ENCODE peak calls at places on chromosomes 5 and 9, in nine cellular contexts. One of them, this sample, is unnamed.

GRCh38 chr9:29717576-29717975 is 2144.3 kb upstream of the C9orf72 start:
- DNase-seq in stimulated activated CD4-positive, alpha-beta T cell treated with anti-CD3 and anti-CD28 coated beads, TNF-alpha, amount 100 ng/mL, for 48 hours: no peak
- DNase-seq in naive thymus-derived CD8-positive, alpha-beta T cell: no peak
- DNase-seq in activated gamma-delta T cell treated with Interleukin-2 at 50 U/mL for 16 hours: no peak
- DNase-seq in colonic mucosa: no peak
- DNase-seq in central memory CD8-positive, alpha-beta T cell: no peak
- DNase-seq in WERI-Rb-1: no peak
- DNase-seq in thoracic aorta: no peak
- DNase-seq in NCI-H1436: no peak
- DNase-seq in this sample: no peak

GRCh38 chr9:97315550-97315949 is 8.1 kb downstream of the CCDC180 start:
- DNase-seq in stimulated activated CD4-positive, alpha-beta T cell treated with anti-CD3 and anti-CD28 coated beads, TNF-alpha, amount 100 ng/mL, for 48 hours: no peak
- DNase-seq in naive thymus-derived CD8-positive, alpha-beta T cell: no peak
- DNase-seq in activated gamma-delta T cell treated with Interleukin-2 at 50 U/mL for 16 hours: no peak
- DNase-seq in colonic mucosa: no peak
- DNase-seq in central memory CD8-positive, alpha-beta T cell: no peak
- DNase-seq in WERI-Rb-1: no peak
- DNase-seq in thoracic aorta: no peak
- DNase-seq in NCI-H1436: no peak
- DNase-seq in this sample: peak; percentile 55

GRCh38 chr5:53480474-53481353 is at the start of gene FST:
- DNase-seq in stimulated activated CD4-positive, alpha-beta T cell treated with anti-CD3 and anti-CD28 coated beads, TNF-alpha, amount 100 ng/mL, for 48 hours: no peak
- DNase-seq in naive thymus-derived CD8-positive, alpha-beta T cell: no peak
- DNase-seq in activated gamma-delta T cell treated with Interleukin-2 at 50 U/mL for 16 hours: no peak
- DNase-seq in colonic mucosa: peak; percentile 17
- DNase-seq in central memory CD8-positive, alpha-beta T cell: no peak
- DNase-seq in WERI-Rb-1: peak; percentile 18
- DNase-seq in thoracic aorta: no peak
- DNase-seq in NCI-H1436: no peak
- DNase-seq in this sample: peak; percentile 59

GRCh38 chr5:151222769-151223446 is 984 bp downstream of the CCDC69 start:
- DNase-seq in stimulated activated CD4-positive, alpha-beta T cell treated with anti-CD3 and anti-CD28 coated beads, TNF-alpha, amount 100 ng/mL, for 48 hours: peak; percentile 49
- DNase-seq in naive thymus-derived CD8-positive, alpha-beta T cell: peak; percentile 49
- DNase-seq in activated gamma-delta T cell treated with Interleukin-2 at 50 U/mL for 16 hours: peak; percentile 58
- DNase-seq in colonic mucosa: peak; percentile 52
- DNase-seq in central memory CD8-positive, alpha-beta T cell: no peak
- DNase-seq in WERI-Rb-1: no peak
- DNase-seq in thoracic aorta: no peak
- DNase-seq in NCI-H1436: no peak
- DNase-seq in this sample: peak; percentile 13

GRCh38 chr5:169576181-169576598 is 7.4 kb upstream of the SPDL1 start:
- DNase-seq in stimulated activated CD4-positive, alpha-beta T cell treated with anti-CD3 and anti-CD28 coated beads, TNF-alpha, amount 100 ng/mL, for 48 hours: no peak
- DNase-seq in naive thymus-derived CD8-positive, alpha-beta T cell: no peak
- DNase-seq in activated gamma-delta T cell treated with Interleukin-2 at 50 U/mL for 16 hours: no peak
- DNase-seq in colonic mucosa: no peak
- DNase-seq in central memory CD8-positive, alpha-beta T cell: no peak
- DNase-seq in WERI-Rb-1: no peak
- DNase-seq in thoracic aorta: no peak
- DNase-seq in NCI-H1436: no peak
- DNase-seq in this sample: peak; percentile 99

GRCh38 chr9:137787786-137788505 is 89.6 kb upstream of the CACNA1B start:
- DNase-seq in stimulated activated CD4-positive, alpha-beta T cell treated with anti-CD3 and anti-CD28 coated beads, TNF-alpha, amount 100 ng/mL, for 48 hours: no peak
- DNase-seq in naive thymus-derived CD8-positive, alpha-beta T cell: no peak
- DNase-seq in activated gamma-delta T cell treated with Interleukin-2 at 50 U/mL for 16 hours: no peak
- DNase-seq in colonic mucosa: no peak
- DNase-seq in central memory CD8-positive, alpha-beta T cell: no peak
- DNase-seq in WERI-Rb-1: no peak
- DNase-seq in thoracic aorta: no peak
- DNase-seq in NCI-H1436: no peak
- DNase-seq in this sample: no peak

GRCh38 chr5:80033513-80033912 is 1.6 kb upstream of the THBS4 start:
- DNase-seq in stimulated activated CD4-positive, alpha-beta T cell treated with anti-CD3 and anti-CD28 coated beads, TNF-alpha, amount 100 ng/mL, for 48 hours: no peak
- DNase-seq in naive thymus-derived CD8-positive, alpha-beta T cell: no peak
- DNase-seq in activated gamma-delta T cell treated with Interleukin-2 at 50 U/mL for 16 hours: no peak
- DNase-seq in colonic mucosa: no peak
- DNase-seq in central memory CD8-positive, alpha-beta T cell: no peak
- DNase-seq in WERI-Rb-1: no peak
- DNase-seq in thoracic aorta: no peak
- DNase-seq in NCI-H1436: no peak
- DNase-seq in this sample: no peak

GRCh38 chr5:149641000-149641576 is 59.8 kb downstream of the ARHGEF37 start:
- DNase-seq in stimulated activated CD4-positive, alpha-beta T cell treated with anti-CD3 and anti-CD28 coated beads, TNF-alpha, amount 100 ng/mL, for 48 hours: no peak
- DNase-seq in naive thymus-derived CD8-positive, alpha-beta T cell: no peak
- DNase-seq in activated gamma-delta T cell treated with Interleukin-2 at 50 U/mL for 16 hours: no peak
- DNase-seq in colonic mucosa: peak; percentile 85
- DNase-seq in central memory CD8-positive, alpha-beta T cell: no peak
- DNase-seq in WERI-Rb-1: no peak
- DNase-seq in thoracic aorta: no peak
- DNase-seq in NCI-H1436: no peak
- DNase-seq in this sample: peak; percentile 32

GRCh38 chr9:134068742-134069535 is 1.1 kb upstream of the BRD3 start:
- DNase-seq in stimulated activated CD4-positive, alpha-beta T cell treated with anti-CD3 and anti-CD28 coated beads, TNF-alpha, amount 100 ng/mL, for 48 hours: no peak
- DNase-seq in naive thymus-derived CD8-positive, alpha-beta T cell: no peak
- DNase-seq in activated gamma-delta T cell treated with Interleukin-2 at 50 U/mL for 16 hours: no peak
- DNase-seq in colonic mucosa: no peak
- DNase-seq in central memory CD8-positive, alpha-beta T cell: no peak
- DNase-seq in WERI-Rb-1: peak; percentile 48
- DNase-seq in thoracic aorta: no peak
- DNase-seq in NCI-H1436: no peak
- DNase-seq in this sample: no peak

GRCh38 chr5:161138751-161139455 is 286.9 kb upstream of the ATP10B start:
- DNase-seq in stimulated activated CD4-positive, alpha-beta T cell treated with anti-CD3 and anti-CD28 coated beads, TNF-alpha, amount 100 ng/mL, for 48 hours: no peak
- DNase-seq in naive thymus-derived CD8-positive, alpha-beta T cell: no peak
- DNase-seq in activated gamma-delta T cell treated with Interleukin-2 at 50 U/mL for 16 hours: no peak
- DNase-seq in colonic mucosa: no peak
- DNase-seq in central memory CD8-positive, alpha-beta T cell: no peak
- DNase-seq in WERI-Rb-1: no peak
- DNase-seq in thoracic aorta: no peak
- DNase-seq in NCI-H1436: no peak
- DNase-seq in this sample: no peak

GRCh38 chr9:129834489-129835127 is 467 bp downstream of the C9orf78 start:
- DNase-seq in stimulated activated CD4-positive, alpha-beta T cell treated with anti-CD3 and anti-CD28 coated beads, TNF-alpha, amount 100 ng/mL, for 48 hours: no peak
- DNase-seq in naive thymus-derived CD8-positive, alpha-beta T cell: peak; percentile 43
- DNase-seq in activated gamma-delta T cell treated with Interleukin-2 at 50 U/mL for 16 hours: peak; percentile 41
- DNase-seq in colonic mucosa: peak; percentile 43
- DNase-seq in central memory CD8-positive, alpha-beta T cell: peak; percentile 37
- DNase-seq in WERI-Rb-1: no peak
- DNase-seq in thoracic aorta: no peak
- DNase-seq in NCI-H1436: no peak
- DNase-seq in this sample: no peak

GRCh38 chr5:1759378-1759970 is 40.2 kb downstream of the MRPL36 start:
- DNase-seq in stimulated activated CD4-positive, alpha-beta T cell treated with anti-CD3 and anti-CD28 coated beads, TNF-alpha, amount 100 ng/mL, for 48 hours: no peak
- DNase-seq in naive thymus-derived CD8-positive, alpha-beta T cell: no peak
- DNase-seq in activated gamma-delta T cell treated with Interleukin-2 at 50 U/mL for 16 hours: no peak
- DNase-seq in colonic mucosa: no peak
- DNase-seq in central memory CD8-positive, alpha-beta T cell: no peak
- DNase-seq in WERI-Rb-1: peak; percentile 4
- DNase-seq in thoracic aorta: no peak
- DNase-seq in NCI-H1436: no peak
- DNase-seq in this sample: no peak

GRCh38 chr5:42691413-42691861 is 65.2 kb upstream of the CCDC152 start:
- DNase-seq in stimulated activated CD4-positive, alpha-beta T cell treated with anti-CD3 and anti-CD28 coated beads, TNF-alpha, amount 100 ng/mL, for 48 hours: no peak
- DNase-seq in naive thymus-derived CD8-positive, alpha-beta T cell: no peak
- DNase-seq in activated gamma-delta T cell treated with Interleukin-2 at 50 U/mL for 16 hours: no peak
- DNase-seq in colonic mucosa: no peak
- DNase-seq in central memory CD8-positive, alpha-beta T cell: no peak
- DNase-seq in WERI-Rb-1: no peak
- DNase-seq in thoracic aorta: no peak
- DNase-seq in NCI-H1436: no peak
- DNase-seq in this sample: peak; percentile 58

GRCh38 chr9:131650254-131650653 is 89.6 kb downstream of the RAPGEF1 start:
- DNase-seq in stimulated activated CD4-positive, alpha-beta T cell treated with anti-CD3 and anti-CD28 coated beads, TNF-alpha, amount 100 ng/mL, for 48 hours: no peak
- DNase-seq in naive thymus-derived CD8-positive, alpha-beta T cell: no peak
- DNase-seq in activated gamma-delta T cell treated with Interleukin-2 at 50 U/mL for 16 hours: no peak
- DNase-seq in colonic mucosa: no peak
- DNase-seq in central memory CD8-positive, alpha-beta T cell: no peak
- DNase-seq in WERI-Rb-1: no peak
- DNase-seq in thoracic aorta: no peak
- DNase-seq in NCI-H1436: no peak
- DNase-seq in this sample: peak; percentile 83

GRCh38 chr5:76544268-76544926 is 78.8 kb downstream of the F2RL2 start:
- DNase-seq in stimulated activated CD4-positive, alpha-beta T cell treated with anti-CD3 and anti-CD28 coated beads, TNF-alpha, amount 100 ng/mL, for 48 hours: peak; percentile 38
- DNase-seq in naive thymus-derived CD8-positive, alpha-beta T cell: peak; percentile 42
- DNase-seq in activated gamma-delta T cell treated with Interleukin-2 at 50 U/mL for 16 hours: peak; percentile 42
- DNase-seq in colonic mucosa: peak; percentile 67
- DNase-seq in central memory CD8-positive, alpha-beta T cell: peak; percentile 42
- DNase-seq in WERI-Rb-1: peak; percentile 76
- DNase-seq in thoracic aorta: no peak
- DNase-seq in NCI-H1436: no peak
- DNase-seq in this sample: peak; percentile 62

GRCh38 chr9:27133817-27134216 is 24.8 kb downstream of the TEK start:
- DNase-seq in stimulated activated CD4-positive, alpha-beta T cell treated with anti-CD3 and anti-CD28 coated beads, TNF-alpha, amount 100 ng/mL, for 48 hours: no peak
- DNase-seq in naive thymus-derived CD8-positive, alpha-beta T cell: no peak
- DNase-seq in activated gamma-delta T cell treated with Interleukin-2 at 50 U/mL for 16 hours: no peak
- DNase-seq in colonic mucosa: no peak
- DNase-seq in central memory CD8-positive, alpha-beta T cell: no peak
- DNase-seq in WERI-Rb-1: no peak
- DNase-seq in thoracic aorta: no peak
- DNase-seq in NCI-H1436: no peak
- DNase-seq in this sample: no peak

GRCh38 chr5:157603333-157604190 is 28.0 kb upstream of the ADAM19 start:
- DNase-seq in stimulated activated CD4-positive, alpha-beta T cell treated with anti-CD3 and anti-CD28 coated beads, TNF-alpha, amount 100 ng/mL, for 48 hours: peak; percentile 50
- DNase-seq in naive thymus-derived CD8-positive, alpha-beta T cell: no peak
- DNase-seq in activated gamma-delta T cell treated with Interleukin-2 at 50 U/mL for 16 hours: peak; percentile 56
- DNase-seq in colonic mucosa: no peak
- DNase-seq in central memory CD8-positive, alpha-beta T cell: peak; percentile 22
- DNase-seq in WERI-Rb-1: no peak
- DNase-seq in thoracic aorta: no peak
- DNase-seq in NCI-H1436: no peak
- DNase-seq in this sample: peak; percentile 76

GRCh38 chr5:52997424-52997823 is 8.3 kb downstream of the ITGA2 start:
- DNase-seq in stimulated activated CD4-positive, alpha-beta T cell treated with anti-CD3 and anti-CD28 coated beads, TNF-alpha, amount 100 ng/mL, for 48 hours: no peak
- DNase-seq in naive thymus-derived CD8-positive, alpha-beta T cell: no peak
- DNase-seq in activated gamma-delta T cell treated with Interleukin-2 at 50 U/mL for 16 hours: no peak
- DNase-seq in colonic mucosa: peak; percentile 30
- DNase-seq in central memory CD8-positive, alpha-beta T cell: no peak
- DNase-seq in WERI-Rb-1: no peak
- DNase-seq in thoracic aorta: no peak
- DNase-seq in NCI-H1436: no peak
- DNase-seq in this sample: no peak

This sample was measured in fibroblast of the aortic adventitia.